ENCODE peak calls at places on chromosomes 7 and 10, in four cellular contexts. M, Y, Q and E are unnamed samples. For H3K27me3, the result is how much of the 10 kb centered on the place peaks cover.

GRCh38 chr10:32005050-32005449 is 51.2 kb downstream of the KIF5B start:
- DNase-seq in M (no peak), Y (peak), Q (peak), E (no peak)

GRCh38 chr10:126536148-126536547 is 134.3 kb downstream of the C10orf90 start:
- DNase-seq in M (no peak), Y (no peak), Q (peak), E (no peak)

GRCh38 chr7:155344270-155344617 is 46.6 kb downstream of the INSIG1 start:
- DNase-seq in M (no peak), Y (no peak), Q (no peak), E (no peak)

GRCh38 chr10:57657164-57657765 is 610.4 kb downstream of the IPMK start:
- DNase-seq in M (no peak), Y (no peak), Q (peak), E (peak)

GRCh38 chr10:77333610-77334340 is 303.8 kb downstream of the KCNMA1 start:
- DNase-seq in M (no peak), Y (no peak), Q (no peak), E (no peak)

GRCh38 chr7:50552921-50553320 is 12.3 kb downstream of the DDC start:
- DNase-seq in M (no peak), Y (no peak), Q (peak), E (peak)

GRCh38 chr7:27560706-27561235 is 101.9 kb downstream of the HIBADH start:
- DNase-seq in M (no peak), Y (no peak), Q (no peak), E (no peak)

GRCh38 chr7:16233519-16233918 is 187.8 kb downstream of the CRPPA start:
- DNase-seq in M (no peak), Y (no peak), Q (no peak), E (no peak)

GRCh38 chr7:50303082-50303893 is 1.2 kb upstream of the IKZF1 start:
- DNase-seq in M (no peak), Y (peak), Q (no peak), E (no peak)

GRCh38 chr7:36088966-36089365 is 64.1 kb upstream of the EEPD1 start:
- DNase-seq in M (no peak), Y (no peak), Q (no peak), E (no peak)

GRCh38 chr7:65453631-65454030 is 80.0 kb downstream of the ZNF92 start:
- DNase-seq in M (no peak), Y (no peak), Q (no peak), E (no peak)

GRCh38 chr10:30784521-30784895 is 155.0 kb upstream of the LYZL2 start:
- DNase-seq in M (no peak), Y (no peak), Q (no peak), E (no peak)

GRCh38 chr10:2460846-2461245 is 606.5 kb upstream of the PFKP start:
- DNase-seq in M (no peak), Y (no peak), Q (no peak), E (no peak)

GRCh38 chr7:126574838-126575250 is 677.9 kb downstream of the GRM8 start:
- DNase-seq in M (no peak), Y (no peak), Q (no peak), E (no peak)

GRCh38 chr10:17088118-17088806 is 41.3 kb downstream of the CUBN start:
- DNase-seq in M (no peak), Y (no peak), Q (no peak), E (no peak)

GRCh38 chr7:30817060-30817770 is 46.0 kb downstream of the MINDY4 start:
- DNase-seq in M (no peak), Y (no peak), Q (no peak), E (no peak)

GRCh38 chr7:118627467-118627866 is 403.0 kb downstream of the ANKRD7 start:
- DNase-seq in M (no peak), Y (no peak), Q (no peak), E (no peak)

GRCh38 chr7:133695976-133696531 is 431.1 kb upstream of the LRGUK start:
- DNase-seq in M (no peak), Y (no peak), Q (no peak), E (no peak)

GRCh38 chr10:30373596-30374327 is 24.7 kb upstream of the MTPAP start:
- DNase-seq in M (no peak), Y (peak), Q (no peak), E (no peak)

GRCh38 chr10:33287112-33287511 is 47.4 kb downstream of the NRP1 start:
- DNase-seq in M (no peak), Y (no peak), Q (no peak), E (no peak)

GRCh38 chr10:83545901-83546391 is 593.4 kb upstream of the GHITM start:
- DNase-seq in M (peak), Y (no peak), Q (peak), E (no peak)

GRCh38 chr10:93438796-93439253 is 43.3 kb downstream of the MYOF start:
- DNase-seq in M (no peak), Y (no peak), Q (peak), E (no peak)

GRCh38 chr10:103667390-103667789 is 173.9 kb downstream of the NEURL1 start:
- DNase-seq in M (no peak), Y (no peak), Q (no peak), E (no peak)

GRCh38 chr7:99092064-99092720 is 51.7 kb downstream of the SMURF1 start:
- DNase-seq in M (no peak), Y (no peak), Q (no peak), E (no peak)

GRCh38 chr10:7258948-7259523 is 151.8 kb downstream of the SFMBT2 start:
- DNase-seq in M (peak), Y (peak), Q (no peak), E (peak)

GRCh38 chr10:4460267-4460666 is 365.7 kb upstream of the AKR1E2 start:
- DNase-seq in M (no peak), Y (no peak), Q (no peak), E (no peak)

GRCh38 chr7:620052-620451 is 100.4 kb upstream of the PDGFA start:
- DNase-seq in M (no peak), Y (no peak), Q (no peak), E (no peak)

GRCh38 chr10:118767297-118768040 is 12.7 kb upstream of the CACUL1 start:
- DNase-seq in M (no peak), Y (no peak), Q (no peak), E (no peak)

GRCh38 chr10:26571655-26572054 is 125.8 kb upstream of the PDSS1 start:
- DNase-seq in M (no peak), Y (no peak), Q (no peak), E (no peak)

GRCh38 chr10:23478570-23478969 is 39.7 kb downstream of the OTUD1 start:
- DNase-seq in M (no peak), Y (no peak), Q (no peak), E (no peak)

GRCh38 chr10:91672021-91672608 is 39.2 kb upstream of the PPP1R3C start:
- DNase-seq in M (no peak), Y (no peak), Q (peak), E (no peak)

GRCh38 chr7:141158562-141158961 is 84.7 kb downstream of the TMEM178B start:
- DNase-seq in M (no peak), Y (no peak), Q (no peak), E (peak)

GRCh38 chr7:104900525-104900924 is 113.5 kb upstream of the KMT2E start:
- DNase-seq in M (no peak), Y (no peak), Q (no peak), E (no peak)

DNA sequence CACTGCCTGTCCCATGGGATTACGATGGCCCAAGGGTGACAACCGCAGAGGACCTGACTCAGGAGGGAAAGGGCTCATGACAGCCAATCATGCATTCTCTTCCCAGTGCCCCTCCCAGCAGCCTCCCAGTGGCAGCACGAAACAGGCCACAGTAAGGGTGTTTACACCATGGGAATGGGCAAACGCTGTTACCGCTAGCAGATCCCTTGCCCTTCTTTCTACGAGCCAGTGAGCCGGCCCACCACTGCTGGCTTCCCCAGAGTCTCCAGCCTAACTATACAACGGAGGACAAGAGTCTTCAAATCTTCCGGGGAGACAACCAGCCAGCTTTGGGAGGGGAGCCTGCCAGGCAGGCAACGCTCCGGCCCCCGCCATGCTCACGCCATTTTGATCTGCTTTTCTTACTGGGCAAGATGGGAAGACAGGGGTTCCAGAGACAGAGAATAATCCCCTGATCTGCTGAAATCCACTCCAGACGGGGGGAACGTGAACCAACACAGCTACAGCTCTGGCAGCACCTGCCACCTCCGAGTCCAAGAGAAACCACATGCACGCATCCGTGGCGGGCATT is 69.8 kb downstream of the SLC29A4 start:
- DNase-seq in M (no peak), Y (no peak), Q (no peak), E (no peak)
- H3K27ac ChIP-seq in M (no peak), Y (no peak), Q (peak), E (no peak)

DNA sequence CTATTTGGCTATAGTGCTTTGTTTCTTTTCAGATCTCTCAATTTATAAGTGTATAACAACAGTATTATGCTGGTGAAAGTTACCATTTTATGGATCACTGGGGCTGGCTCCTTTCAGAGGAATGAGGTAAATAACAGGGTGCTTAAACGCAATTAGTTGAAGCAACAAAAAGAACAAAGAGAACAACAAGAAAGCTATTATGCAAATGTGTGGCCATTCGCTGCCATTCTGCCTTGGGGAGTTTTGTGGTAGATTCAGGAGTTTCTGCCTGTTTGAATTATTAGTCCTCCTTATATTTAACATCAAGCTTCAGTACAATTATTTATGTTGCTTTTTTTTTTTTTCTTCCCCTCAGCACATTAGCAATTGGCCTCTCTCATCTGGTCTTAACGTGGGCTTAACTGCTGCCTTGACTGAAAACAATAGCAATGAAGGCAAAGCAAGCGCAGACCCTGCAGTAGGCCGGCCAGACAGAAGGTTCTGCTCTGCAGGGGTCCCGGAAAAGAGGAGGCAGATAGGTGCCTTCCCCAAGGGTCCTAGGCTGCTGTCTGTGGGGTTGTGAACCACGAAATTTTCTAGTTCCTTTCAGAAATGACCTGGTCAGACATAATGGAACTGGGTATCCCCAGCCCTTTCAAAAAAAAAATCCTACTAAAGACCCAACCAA is 339.9 kb upstream of the PODXL start:
- DNase-seq in M (no peak), Y (no peak), Q (no peak), E (no peak)
- H3K4me3 ChIP-seq in M (no peak), Y (no peak), Q (no peak), E (no peak)

GRCh38 chr10:100774876-100775275 is 29.5 kb downstream of the PAX2 start:
- DNase-seq in M (no peak), Y (no peak), Q (no peak), E (no peak)
- H3K27me3 ChIP-seq in M (half or more), Y (under half), Q (under half), E (under half)

DNA sequence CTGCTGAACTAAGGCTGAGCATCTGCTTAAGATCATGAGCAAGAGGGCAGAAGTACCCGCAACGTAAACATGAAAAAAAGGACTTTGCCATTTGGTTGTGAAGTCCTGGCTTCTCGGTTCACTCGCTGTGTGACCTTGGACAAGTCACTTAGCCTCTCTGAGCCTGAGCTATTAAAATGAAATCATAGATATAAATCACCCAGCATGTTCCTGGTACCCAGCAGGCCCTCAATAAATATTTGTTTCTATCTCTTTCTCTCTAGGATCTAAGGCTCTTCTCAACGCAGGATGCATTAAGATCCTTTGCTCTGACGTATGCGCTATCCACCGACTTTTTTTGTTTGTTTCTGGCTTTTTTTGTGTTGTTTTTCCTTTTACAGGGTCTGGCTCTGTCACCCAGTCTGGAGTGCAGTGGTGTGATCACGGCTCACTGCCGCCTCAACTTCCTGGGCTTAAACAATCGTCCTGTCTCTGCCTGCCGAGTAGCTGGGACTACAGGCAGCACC is 6.7 kb downstream of the HIP1 start:
- DNase-seq in M (no peak), Y (no peak), Q (no peak), E (no peak)
- H3K27ac ChIP-seq in M (no peak), Y (no peak), Q (no peak), E (no peak)

GRCh38 chr7:142670504-142670903 is 78.8 kb upstream of the PRSS1 start:
- DNase-seq in M (no peak), Y (peak), Q (no peak), E (no peak)

GRCh38 chr7:142671506-142671905 is 77.8 kb upstream of the PRSS1 start:
- DNase-seq in M (no peak), Y (no peak), Q (no peak), E (no peak)

GRCh38 chr7:142668495-142668894 is 80.8 kb upstream of the PRSS1 start:
- DNase-seq in M (no peak), Y (no peak), Q (no peak), E (no peak)

DNA sequence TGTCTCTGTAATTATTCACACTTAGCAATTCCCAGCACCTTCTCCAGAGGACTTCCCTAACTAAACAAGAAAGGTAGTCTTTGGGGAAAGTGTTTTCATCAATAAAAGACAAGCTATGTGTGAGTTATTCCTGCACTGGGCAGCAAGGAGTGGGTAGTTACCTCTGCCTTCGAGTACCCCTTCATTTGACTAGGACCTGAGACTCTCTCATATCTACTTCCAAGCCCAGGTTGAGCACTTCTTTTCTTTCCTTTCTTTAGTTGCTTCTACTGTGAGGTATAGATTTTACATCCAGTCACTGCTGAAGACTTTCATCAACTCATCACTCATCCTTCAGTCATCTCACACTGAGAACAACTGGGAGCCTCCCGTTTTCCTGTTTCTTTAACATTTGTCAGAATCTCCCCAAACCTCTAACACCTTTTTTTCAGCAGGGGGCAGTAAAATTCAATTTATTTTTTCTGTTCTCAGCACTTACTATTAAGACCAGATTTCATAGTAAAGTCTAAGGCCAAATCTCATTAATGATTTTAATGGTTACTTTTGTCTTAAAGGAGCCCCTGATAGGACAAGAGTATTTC is 80.1 kb upstream of the PRSS1 start:
- DNase-seq in M (no peak), Y (peak), Q (no peak), E (no peak)
- H3K4me3 ChIP-seq in M (no peak), Y (no peak), Q (no peak), E (no peak)

DNA sequence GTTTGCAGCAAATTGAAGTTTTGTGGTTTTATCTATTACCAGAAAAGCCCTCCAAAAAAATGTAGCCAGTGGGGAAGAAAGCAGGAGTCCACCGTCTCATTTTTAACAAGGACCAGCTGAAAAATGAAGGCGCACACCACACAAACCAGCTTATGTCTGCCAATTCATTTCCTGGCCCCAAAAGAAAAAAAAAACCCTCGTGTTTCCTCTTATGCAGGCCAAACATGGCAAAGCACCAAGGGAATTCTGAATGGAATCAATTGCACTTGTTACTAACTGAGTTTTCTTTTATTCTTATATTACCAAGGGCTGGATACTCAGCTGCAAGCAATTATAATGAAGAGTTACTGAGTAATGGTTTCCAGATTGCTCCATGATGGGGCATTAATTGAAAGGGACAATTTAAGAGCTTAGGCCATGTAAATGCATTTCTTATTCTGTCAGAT is 428.3 kb upstream of the NPVF start:
- DNase-seq in M (no peak), Y (no peak), Q (no peak), E (no peak)
- H3K27me3 ChIP-seq in M (under half), Y (under half), Q (under half), E (under half)

DNA sequence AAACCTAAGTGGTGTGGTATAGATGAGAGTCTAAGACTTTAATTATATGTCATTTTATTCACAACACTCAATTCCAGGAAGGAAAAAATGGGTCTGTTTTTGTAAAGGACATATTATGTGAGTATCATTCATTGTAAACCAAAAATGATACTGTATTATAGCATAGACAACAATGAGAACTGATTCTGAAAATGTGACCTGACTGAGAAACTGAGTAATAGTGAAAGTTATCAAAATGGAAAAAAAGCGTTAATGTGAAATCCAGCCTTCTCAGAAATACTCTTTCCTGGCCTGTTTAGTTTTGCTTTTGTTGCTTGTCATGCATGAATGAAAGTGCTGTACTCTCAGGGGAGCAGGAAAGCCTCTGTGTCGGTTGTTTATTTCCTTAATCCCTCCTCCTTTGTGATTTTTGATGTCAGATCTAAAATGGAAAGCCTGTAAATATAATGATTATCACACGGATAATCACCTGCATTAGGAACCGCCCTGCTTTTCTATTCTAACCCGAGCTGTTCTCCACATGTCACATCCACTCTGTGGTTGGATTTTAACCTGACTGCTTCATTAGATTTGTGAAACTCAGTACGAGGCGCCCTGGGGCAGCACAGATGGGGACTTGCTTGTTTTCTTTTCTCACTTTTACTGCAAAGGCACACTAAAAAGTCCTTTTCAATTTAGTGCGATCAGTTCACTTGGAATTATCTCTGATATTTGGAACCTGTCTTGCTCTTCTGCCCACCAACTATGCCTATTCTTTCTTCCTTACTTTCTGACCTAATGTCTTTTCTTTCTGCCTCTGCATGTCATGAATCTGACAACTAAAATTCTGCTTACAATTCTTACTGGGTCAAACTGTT is 240.9 kb upstream of the KAT6B start:
- DNase-seq in M (no peak), Y (peak), Q (no peak), E (peak)
- H3K27ac ChIP-seq in M (peak), Y (peak), Q (peak), E (peak)

GRCh38 chr10:131312261-131312801 is 810 bp upstream of the TCERG1L start:
- DNase-seq in M (no peak), Y (no peak), Q (peak), E (no peak)
- H3K4me3 ChIP-seq in M (peak), Y (no peak), Q (peak), E (peak)

GRCh38 chr7:158395349-158395748 is 192.3 kb downstream of the PTPRN2 start:
- DNase-seq in M (no peak), Y (no peak), Q (no peak), E (no peak)

GRCh38 chr7:158395780-158396214 is 191.8 kb downstream of the PTPRN2 start:
- DNase-seq in M (no peak), Y (no peak), Q (no peak), E (no peak)

GRCh38 chr7:158392251-158392650 is 195.4 kb downstream of the PTPRN2 start:
- DNase-seq in M (no peak), Y (no peak), Q (no peak), E (no peak)

GRCh38 chr7:158394936-158395335 is 192.7 kb downstream of the PTPRN2 start:
- DNase-seq in M (peak), Y (peak), Q (peak), E (no peak)

GRCh38 chr7:158393926-158394625 is 193.5 kb downstream of the PTPRN2 start:
- DNase-seq in M (no peak), Y (no peak), Q (no peak), E (no peak)
- H3K27me3 ChIP-seq in M (under half), Y (under half), Q (under half), E (under half)